ENCODE peak calls at places on chromosomes 2 and 18, in eight cellular contexts. One of them, this sample, is unnamed.

GRCh38 chr2:38602136-38602731 is 494 bp downstream of the HNRNPLL start:
- DNase-seq in mammary epithelial cell: peak; percentile 48
- DNase-seq in A549: peak; percentile 33
- DNase-seq in H9: peak; percentile 48
- DNase-seq in GM23248: peak; percentile 58
- DNase-seq in K562: no peak
- DNase-seq in HCT116: no peak
- DNase-seq in GM23338: peak; percentile 57
- DNase-seq in this sample: peak; percentile 50

GRCh38 chr2:53856272-53856671 is 3.5 kb downstream of the GPR75 start:
- DNase-seq in A549: no peak
- DNase-seq in H9: no peak
- DNase-seq in mammary epithelial cell: no peak
- DNase-seq in GM23338: peak; percentile 24
- DNase-seq in GM23248: no peak
- DNase-seq in HCT116: no peak
- DNase-seq in K562: no peak
- DNase-seq in this sample: no peak

GRCh38 chr18:63319383-63320040 is at the start of gene BCL2:
- DNase-seq in mammary epithelial cell: peak; percentile 32
- DNase-seq in A549: peak; percentile 18
- DNase-seq in H9: peak; percentile 42
- DNase-seq in HCT116: no peak
- DNase-seq in GM23338: peak; percentile 62
- DNase-seq in K562: peak; percentile 28
- DNase-seq in GM23248: peak; percentile 67
- DNase-seq in this sample: peak; percentile 41

GRCh38 chr18:48022531-48023330 is 92.3 kb upstream of the SMAD2 start:
- DNase-seq in A549: peak; percentile 82
- DNase-seq in GM23338: peak; percentile 91
- DNase-seq in GM23248: peak; percentile 76
- DNase-seq in H9: no peak
- DNase-seq in mammary epithelial cell: peak; percentile 67
- DNase-seq in HCT116: peak; percentile 62
- DNase-seq in K562: peak; percentile 53
- DNase-seq in this sample: peak; percentile 64

GRCh38 chr2:45237850-45238542 is 228.7 kb upstream of the SIX2 start:
- DNase-seq in K562: no peak
- DNase-seq in mammary epithelial cell: peak; percentile 95
- DNase-seq in H9: no peak
- DNase-seq in HCT116: peak; percentile 16
- DNase-seq in GM23338: no peak
- DNase-seq in GM23248: peak; percentile 97
- DNase-seq in A549: peak; percentile 84
- DNase-seq in this sample: peak; percentile 62

GRCh38 chr18:36636237-36636792 is 192.5 kb downstream of the TPGS2 start:
- DNase-seq in GM23248: no peak
- DNase-seq in GM23338: no peak
- DNase-seq in HCT116: no peak
- DNase-seq in K562: no peak
- DNase-seq in H9: no peak
- DNase-seq in A549: no peak
- DNase-seq in mammary epithelial cell: no peak
- DNase-seq in this sample: no peak

GRCh38 chr18:35949903-35950627 is 22.4 kb upstream of the RMP24 start:
- DNase-seq in GM23248: peak; percentile 67
- DNase-seq in K562: peak; percentile 65
- DNase-seq in HCT116: no peak
- DNase-seq in mammary epithelial cell: peak; percentile 61
- DNase-seq in GM23338: peak; percentile 96
- DNase-seq in H9: peak; percentile 71
- DNase-seq in A549: peak; percentile 59
- DNase-seq in this sample: peak; percentile 67

GRCh38 chr2:28656937-28657615 is 94.6 kb upstream of the PPP1CB start:
- DNase-seq in H9: no peak
- DNase-seq in mammary epithelial cell: peak; percentile 66
- DNase-seq in K562: no peak
- DNase-seq in GM23338: no peak
- DNase-seq in HCT116: peak; percentile 34
- DNase-seq in A549: no peak
- DNase-seq in GM23248: no peak
- DNase-seq in this sample: no peak

GRCh38 chr2:144234115-144234772 is 285.7 kb downstream of the ZEB2 start:
- DNase-seq in A549: no peak
- DNase-seq in GM23338: no peak
- DNase-seq in K562: no peak
- DNase-seq in H9: no peak
- DNase-seq in GM23248: no peak
- DNase-seq in mammary epithelial cell: no peak
- DNase-seq in HCT116: no peak
- DNase-seq in this sample: no peak

GRCh38 chr2:177631702-177632101 is 239.1 kb downstream of the AGPS start:
- DNase-seq in HCT116: no peak
- DNase-seq in GM23338: no peak
- DNase-seq in GM23248: no peak
- DNase-seq in H9: no peak
- DNase-seq in mammary epithelial cell: no peak
- DNase-seq in K562: no peak
- DNase-seq in A549: no peak
- DNase-seq in this sample: no peak

GRCh38 chr2:142557391-142557790 is 320.1 kb upstream of the KYNU start:
- DNase-seq in K562: no peak
- DNase-seq in HCT116: no peak
- DNase-seq in A549: no peak
- DNase-seq in H9: no peak
- DNase-seq in GM23248: no peak
- DNase-seq in GM23338: no peak
- DNase-seq in mammary epithelial cell: no peak
- DNase-seq in this sample: no peak

GRCh38 chr18:34928068-34928753 is 113.0 kb upstream of the MAPRE2 start:
- DNase-seq in HCT116: no peak
- DNase-seq in A549: peak; percentile 55
- DNase-seq in K562: no peak
- DNase-seq in GM23248: no peak
- DNase-seq in GM23338: peak; percentile 15
- DNase-seq in H9: no peak
- DNase-seq in mammary epithelial cell: no peak
- DNase-seq in this sample: no peak
- H3K4me2 ChIP-seq in HCT116: peak overlapping the region; percentile 60
- H3K4me2 ChIP-seq in A549: peak overlapping the region; percentile 68
- H3K4me2 ChIP-seq in K562: no peak overlapping the region
- H3K4me2 ChIP-seq in GM23248: no peak overlapping the region
- H3K4me2 ChIP-seq in GM23338: no peak overlapping the region
- H3K4me2 ChIP-seq in H9: no peak overlapping the region
- H3K4me2 ChIP-seq in mammary epithelial cell: no peak overlapping the region
- H3K4me2 ChIP-seq in this sample: no peak overlapping the region

GRCh38 chr2:16588565-16588964 is 77.1 kb downstream of the CYRIA start:
- DNase-seq in H9: no peak
- DNase-seq in mammary epithelial cell: no peak
- DNase-seq in HCT116: no peak
- DNase-seq in K562: no peak
- DNase-seq in A549: no peak
- DNase-seq in GM23248: no peak
- DNase-seq in GM23338: peak; percentile 82
- DNase-seq in this sample: no peak

GRCh38 chr2:16587629-16588028 is 78.0 kb downstream of the CYRIA start:
- DNase-seq in GM23338: no peak
- DNase-seq in mammary epithelial cell: no peak
- DNase-seq in GM23248: no peak
- DNase-seq in K562: no peak
- DNase-seq in A549: no peak
- DNase-seq in H9: no peak
- DNase-seq in HCT116: no peak
- DNase-seq in this sample: peak; percentile 10

GRCh38 chr2:16589465-16589864 is 76.2 kb downstream of the CYRIA start:
- DNase-seq in GM23248: no peak
- DNase-seq in H9: no peak
- DNase-seq in A549: no peak
- DNase-seq in HCT116: no peak
- DNase-seq in K562: no peak
- DNase-seq in mammary epithelial cell: no peak
- DNase-seq in GM23338: no peak
- DNase-seq in this sample: no peak

DNA sequence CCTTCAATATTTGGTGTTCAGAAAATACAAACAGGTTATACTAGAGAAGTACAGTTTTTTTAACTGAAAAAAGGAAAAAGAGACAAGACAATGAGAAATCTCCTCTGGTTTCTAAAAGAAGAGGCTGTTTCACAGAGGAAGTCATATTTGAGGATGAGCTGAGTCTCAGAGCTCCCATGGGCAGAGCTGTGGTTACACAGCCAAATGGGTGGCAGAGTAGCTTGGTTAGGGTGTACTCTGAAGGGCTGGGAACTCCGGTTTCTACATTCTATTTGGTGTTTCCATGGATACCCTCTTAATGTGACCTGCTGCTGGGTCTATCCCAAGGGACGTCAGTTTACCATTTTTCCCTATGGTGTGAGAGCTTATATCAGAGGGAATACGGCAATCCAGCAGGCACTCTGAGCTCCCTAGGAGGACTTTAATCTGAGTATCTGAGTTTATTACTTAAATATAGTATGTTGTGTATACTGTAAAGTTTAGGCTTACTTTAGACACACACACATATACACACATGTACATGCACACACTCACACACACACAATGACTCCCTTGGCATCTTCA is 74.2 kb downstream of the CYRIA start:
- DNase-seq in K562: no peak
- DNase-seq in HCT116: no peak
- DNase-seq in GM23248: no peak
- DNase-seq in GM23338: no peak
- DNase-seq in A549: no peak
- DNase-seq in mammary epithelial cell: no peak
- DNase-seq in H9: no peak
- DNase-seq in this sample: no peak
- H3K4me2 ChIP-seq in K562: no peak overlapping the region
- H3K4me2 ChIP-seq in HCT116: no peak overlapping the region
- H3K4me2 ChIP-seq in GM23248: no peak overlapping the region
- H3K4me2 ChIP-seq in GM23338: no peak overlapping the region
- H3K4me2 ChIP-seq in A549: no peak overlapping the region
- H3K4me2 ChIP-seq in mammary epithelial cell: no peak overlapping the region
- H3K4me2 ChIP-seq in H9: no peak overlapping the region
- H3K4me2 ChIP-seq in this sample: no peak overlapping the region

GRCh38 chr18:76544511-76545350 is 49.7 kb upstream of the ZNF516 start:
- DNase-seq in GM23248: no peak
- DNase-seq in K562: no peak
- DNase-seq in GM23338: no peak
- DNase-seq in A549: no peak
- DNase-seq in H9: no peak
- DNase-seq in mammary epithelial cell: no peak
- DNase-seq in HCT116: no peak
- DNase-seq in this sample: no peak

GRCh38 chr18:76545433-76546281 is 50.6 kb upstream of the ZNF516 start:
- DNase-seq in K562: no peak
- DNase-seq in GM23248: no peak
- DNase-seq in mammary epithelial cell: no peak
- DNase-seq in H9: no peak
- DNase-seq in HCT116: no peak
- DNase-seq in A549: no peak
- DNase-seq in GM23338: no peak
- DNase-seq in this sample: no peak

GRCh38 chr18:76546282-76546572 is 51.2 kb upstream of the ZNF516 start:
- DNase-seq in mammary epithelial cell: no peak
- DNase-seq in HCT116: no peak
- DNase-seq in GM23338: no peak
- DNase-seq in A549: no peak
- DNase-seq in H9: no peak
- DNase-seq in K562: no peak
- DNase-seq in GM23248: no peak
- DNase-seq in this sample: no peak

GRCh38 chr18:76548541-76548940 is 53.5 kb upstream of the ZNF516 start:
- DNase-seq in GM23248: no peak
- DNase-seq in H9: no peak
- DNase-seq in GM23338: no peak
- DNase-seq in mammary epithelial cell: no peak
- DNase-seq in HCT116: no peak
- DNase-seq in A549: no peak
- DNase-seq in K562: no peak
- DNase-seq in this sample: no peak

DNA sequence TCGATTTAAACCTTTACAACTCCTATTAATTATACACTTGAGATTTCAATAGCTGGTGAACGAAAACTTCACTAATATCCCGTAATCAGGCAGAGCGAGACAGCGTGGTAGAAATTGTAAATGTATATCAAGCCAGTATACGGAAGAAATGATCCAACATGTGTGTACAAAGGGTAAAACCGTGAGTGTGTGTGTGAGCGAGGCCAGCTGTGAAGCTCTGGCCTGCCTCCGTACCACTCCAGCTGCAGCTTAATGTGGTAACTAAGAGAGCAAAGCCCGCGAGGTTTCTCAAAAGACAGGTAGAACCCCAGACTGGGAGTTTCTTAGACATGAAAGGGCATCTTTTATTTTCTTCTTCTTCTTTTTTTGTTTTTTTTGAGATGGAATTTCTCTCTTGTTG is 52.3 kb upstream of the ZNF516 start:
- DNase-seq in A549: no peak
- DNase-seq in mammary epithelial cell: no peak
- DNase-seq in HCT116: no peak
- DNase-seq in GM23248: no peak
- DNase-seq in K562: no peak
- DNase-seq in H9: no peak
- DNase-seq in GM23338: no peak
- DNase-seq in this sample: no peak
- H3K4me2 ChIP-seq in A549: no peak overlapping the region
- H3K4me2 ChIP-seq in mammary epithelial cell: no peak overlapping the region
- H3K4me2 ChIP-seq in HCT116: no peak overlapping the region
- H3K4me2 ChIP-seq in GM23248: no peak overlapping the region
- H3K4me2 ChIP-seq in K562: no peak overlapping the region
- H3K4me2 ChIP-seq in H9: no peak overlapping the region
- H3K4me2 ChIP-seq in GM23338: no peak overlapping the region
- H3K4me2 ChIP-seq in this sample: no peak overlapping the region

DNA sequence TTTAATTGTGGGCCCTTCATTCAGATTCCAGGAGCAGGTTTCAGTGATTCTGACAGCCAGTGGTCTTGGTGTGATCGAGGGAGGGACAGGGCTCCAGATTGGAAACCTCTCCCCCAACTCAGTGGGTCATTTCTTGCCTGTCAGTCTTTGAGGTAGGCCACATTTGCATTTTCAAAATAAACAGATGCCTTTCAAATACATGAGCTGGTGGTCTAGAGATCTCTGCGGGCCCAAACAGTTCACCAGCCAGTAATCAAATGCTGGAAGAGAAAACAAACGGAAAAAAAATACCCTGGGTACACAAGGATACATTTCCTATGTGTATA is 210.4 kb upstream of the SP5 start:
- DNase-seq in H9: no peak
- DNase-seq in K562: no peak
- DNase-seq in A549: no peak
- DNase-seq in GM23248: no peak
- DNase-seq in HCT116: no peak
- DNase-seq in mammary epithelial cell: no peak
- DNase-seq in GM23338: no peak
- DNase-seq in this sample: no peak
- H3K4me2 ChIP-seq in H9: peak overlapping the region; percentile 31
- H3K4me2 ChIP-seq in K562: no peak overlapping the region
- H3K4me2 ChIP-seq in A549: no peak overlapping the region
- H3K4me2 ChIP-seq in GM23248: no peak overlapping the region
- H3K4me2 ChIP-seq in HCT116: no peak overlapping the region
- H3K4me2 ChIP-seq in mammary epithelial cell: no peak overlapping the region
- H3K4me2 ChIP-seq in GM23338: peak overlapping the region; percentile 73
- H3K4me2 ChIP-seq in this sample: peak overlapping the region; percentile 82